ENCODE peak calls at places on chromosomes 7 and 10, in eight cellular contexts. One of them, this sample, is unnamed.

GRCh38 chr7:42014625-42015412 is 222.2 kb downstream of the GLI3 start:
- DNase-seq in stimulated activated CD8-positive, alpha-beta memory T cell treated with anti-CD3 and anti-CD28 coated beads, Interleukin-12 subunit alpha, Interleukin-12 subunit beta, amount 100 ng/mL, for 4 hours: no peak
- DNase-seq in nephron progenitor cell: peak; percentile 50
- DNase-seq in T-cell: no peak
- DNase-seq in epithelial cell of esophagus: peak; percentile 61
- DNase-seq in ecto neural progenitor cell: peak; percentile 61
- DNase-seq in M059J: no peak
- DNase-seq in AG04450: no peak
- DNase-seq in this sample: peak; percentile 47

GRCh38 chr7:66330961-66331360 is 125.8 kb downstream of the TPST1 start:
- DNase-seq in stimulated activated CD8-positive, alpha-beta memory T cell treated with anti-CD3 and anti-CD28 coated beads, Interleukin-12 subunit alpha, Interleukin-12 subunit beta, amount 100 ng/mL, for 4 hours: no peak
- DNase-seq in nephron progenitor cell: no peak
- DNase-seq in T-cell: no peak
- DNase-seq in epithelial cell of esophagus: no peak
- DNase-seq in ecto neural progenitor cell: no peak
- DNase-seq in M059J: no peak
- DNase-seq in AG04450: peak; percentile 38
- DNase-seq in this sample: no peak

GRCh38 chr7:105020926-105021325 is 6.9 kb downstream of the KMT2E start:
- DNase-seq in stimulated activated CD8-positive, alpha-beta memory T cell treated with anti-CD3 and anti-CD28 coated beads, Interleukin-12 subunit alpha, Interleukin-12 subunit beta, amount 100 ng/mL, for 4 hours: no peak
- DNase-seq in nephron progenitor cell: no peak
- DNase-seq in T-cell: no peak
- DNase-seq in epithelial cell of esophagus: no peak
- DNase-seq in ecto neural progenitor cell: no peak
- DNase-seq in M059J: no peak
- DNase-seq in AG04450: no peak
- DNase-seq in this sample: peak; percentile 20

GRCh38 chr7:132367007-132367406 is 209.3 kb downstream of the PLXNA4 start:
- DNase-seq in stimulated activated CD8-positive, alpha-beta memory T cell treated with anti-CD3 and anti-CD28 coated beads, Interleukin-12 subunit alpha, Interleukin-12 subunit beta, amount 100 ng/mL, for 4 hours: no peak
- DNase-seq in nephron progenitor cell: no peak
- DNase-seq in T-cell: no peak
- DNase-seq in epithelial cell of esophagus: no peak
- DNase-seq in ecto neural progenitor cell: no peak
- DNase-seq in M059J: no peak
- DNase-seq in AG04450: no peak
- DNase-seq in this sample: no peak

GRCh38 chr7:28008171-28008570 is 172.4 kb downstream of the JAZF1 start:
- DNase-seq in stimulated activated CD8-positive, alpha-beta memory T cell treated with anti-CD3 and anti-CD28 coated beads, Interleukin-12 subunit alpha, Interleukin-12 subunit beta, amount 100 ng/mL, for 4 hours: no peak
- DNase-seq in nephron progenitor cell: no peak
- DNase-seq in T-cell: no peak
- DNase-seq in epithelial cell of esophagus: no peak
- DNase-seq in ecto neural progenitor cell: no peak
- DNase-seq in M059J: no peak
- DNase-seq in AG04450: no peak
- DNase-seq in this sample: no peak

GRCh38 chr10:15781381-15781960 is 61.7 kb upstream of the ITGA8 start:
- DNase-seq in stimulated activated CD8-positive, alpha-beta memory T cell treated with anti-CD3 and anti-CD28 coated beads, Interleukin-12 subunit alpha, Interleukin-12 subunit beta, amount 100 ng/mL, for 4 hours: no peak
- DNase-seq in nephron progenitor cell: no peak
- DNase-seq in T-cell: no peak
- DNase-seq in epithelial cell of esophagus: peak; percentile 56
- DNase-seq in ecto neural progenitor cell: no peak
- DNase-seq in M059J: no peak
- DNase-seq in AG04450: no peak
- DNase-seq in this sample: no peak

GRCh38 chr7:129804301-129805085 is 148.3 kb downstream of the UBE2H start:
- DNase-seq in stimulated activated CD8-positive, alpha-beta memory T cell treated with anti-CD3 and anti-CD28 coated beads, Interleukin-12 subunit alpha, Interleukin-12 subunit beta, amount 100 ng/mL, for 4 hours: no peak
- DNase-seq in nephron progenitor cell: no peak
- DNase-seq in T-cell: no peak
- DNase-seq in epithelial cell of esophagus: no peak
- DNase-seq in ecto neural progenitor cell: no peak
- DNase-seq in M059J: no peak
- DNase-seq in AG04450: no peak
- DNase-seq in this sample: no peak

GRCh38 chr10:78925275-78925674 is 143.5 kb upstream of the ZMIZ1 start:
- DNase-seq in stimulated activated CD8-positive, alpha-beta memory T cell treated with anti-CD3 and anti-CD28 coated beads, Interleukin-12 subunit alpha, Interleukin-12 subunit beta, amount 100 ng/mL, for 4 hours: no peak
- DNase-seq in nephron progenitor cell: no peak
- DNase-seq in T-cell: no peak
- DNase-seq in epithelial cell of esophagus: no peak
- DNase-seq in ecto neural progenitor cell: no peak
- DNase-seq in M059J: no peak
- DNase-seq in AG04450: no peak
- DNase-seq in this sample: no peak

GRCh38 chr7:107035446-107035845 is 9.1 kb upstream of the PRKAR2B start:
- DNase-seq in stimulated activated CD8-positive, alpha-beta memory T cell treated with anti-CD3 and anti-CD28 coated beads, Interleukin-12 subunit alpha, Interleukin-12 subunit beta, amount 100 ng/mL, for 4 hours: no peak
- DNase-seq in nephron progenitor cell: no peak
- DNase-seq in T-cell: no peak
- DNase-seq in epithelial cell of esophagus: peak; percentile 62
- DNase-seq in ecto neural progenitor cell: no peak
- DNase-seq in M059J: peak; percentile 93
- DNase-seq in AG04450: peak; percentile 61
- DNase-seq in this sample: peak; percentile 94

GRCh38 chr7:39969431-39969830 is 19.4 kb downstream of the CDK13 start:
- DNase-seq in stimulated activated CD8-positive, alpha-beta memory T cell treated with anti-CD3 and anti-CD28 coated beads, Interleukin-12 subunit alpha, Interleukin-12 subunit beta, amount 100 ng/mL, for 4 hours: no peak
- DNase-seq in nephron progenitor cell: no peak
- DNase-seq in T-cell: no peak
- DNase-seq in epithelial cell of esophagus: no peak
- DNase-seq in ecto neural progenitor cell: no peak
- DNase-seq in M059J: no peak
- DNase-seq in AG04450: no peak
- DNase-seq in this sample: peak; percentile 51

GRCh38 chr7:79090543-79090942 is 362.9 kb downstream of the MAGI2 start:
- DNase-seq in stimulated activated CD8-positive, alpha-beta memory T cell treated with anti-CD3 and anti-CD28 coated beads, Interleukin-12 subunit alpha, Interleukin-12 subunit beta, amount 100 ng/mL, for 4 hours: no peak
- DNase-seq in nephron progenitor cell: no peak
- DNase-seq in T-cell: no peak
- DNase-seq in epithelial cell of esophagus: peak; percentile 19
- DNase-seq in ecto neural progenitor cell: no peak
- DNase-seq in M059J: peak; percentile 76
- DNase-seq in AG04450: no peak
- DNase-seq in this sample: peak; percentile 44

GRCh38 chr7:120070201-120070600 is 202.8 kb upstream of the KCND2 start:
- DNase-seq in stimulated activated CD8-positive, alpha-beta memory T cell treated with anti-CD3 and anti-CD28 coated beads, Interleukin-12 subunit alpha, Interleukin-12 subunit beta, amount 100 ng/mL, for 4 hours: no peak
- DNase-seq in nephron progenitor cell: no peak
- DNase-seq in T-cell: no peak
- DNase-seq in epithelial cell of esophagus: no peak
- DNase-seq in ecto neural progenitor cell: no peak
- DNase-seq in M059J: no peak
- DNase-seq in AG04450: no peak
- DNase-seq in this sample: no peak

GRCh38 chr7:25680636-25681035 is 452.4 kb upstream of the NPVF start:
- DNase-seq in stimulated activated CD8-positive, alpha-beta memory T cell treated with anti-CD3 and anti-CD28 coated beads, Interleukin-12 subunit alpha, Interleukin-12 subunit beta, amount 100 ng/mL, for 4 hours: no peak
- DNase-seq in nephron progenitor cell: no peak
- DNase-seq in T-cell: no peak
- DNase-seq in epithelial cell of esophagus: no peak
- DNase-seq in ecto neural progenitor cell: no peak
- DNase-seq in M059J: no peak
- DNase-seq in AG04450: no peak
- DNase-seq in this sample: no peak

GRCh38 chr10:90999512-91000172 is 78.8 kb upstream of the ANKRD1 start:
- DNase-seq in stimulated activated CD8-positive, alpha-beta memory T cell treated with anti-CD3 and anti-CD28 coated beads, Interleukin-12 subunit alpha, Interleukin-12 subunit beta, amount 100 ng/mL, for 4 hours: no peak
- DNase-seq in nephron progenitor cell: no peak
- DNase-seq in T-cell: no peak
- DNase-seq in epithelial cell of esophagus: no peak
- DNase-seq in ecto neural progenitor cell: no peak
- DNase-seq in M059J: no peak
- DNase-seq in AG04450: no peak
- DNase-seq in this sample: no peak

GRCh38 chr10:74381291-74381885 is 230.4 kb downstream of the ADK start:
- DNase-seq in stimulated activated CD8-positive, alpha-beta memory T cell treated with anti-CD3 and anti-CD28 coated beads, Interleukin-12 subunit alpha, Interleukin-12 subunit beta, amount 100 ng/mL, for 4 hours: no peak
- DNase-seq in nephron progenitor cell: no peak
- DNase-seq in T-cell: no peak
- DNase-seq in epithelial cell of esophagus: no peak
- DNase-seq in ecto neural progenitor cell: no peak
- DNase-seq in M059J: no peak
- DNase-seq in AG04450: no peak
- DNase-seq in this sample: no peak

GRCh38 chr10:97792058-97792721 is 20.4 kb upstream of the SFRP5 start:
- DNase-seq in stimulated activated CD8-positive, alpha-beta memory T cell treated with anti-CD3 and anti-CD28 coated beads, Interleukin-12 subunit alpha, Interleukin-12 subunit beta, amount 100 ng/mL, for 4 hours: peak; percentile 38
- DNase-seq in nephron progenitor cell: peak; percentile 78
- DNase-seq in T-cell: peak; percentile 54
- DNase-seq in epithelial cell of esophagus: peak; percentile 66
- DNase-seq in ecto neural progenitor cell: peak; percentile 80
- DNase-seq in M059J: peak; percentile 45
- DNase-seq in AG04450: peak; percentile 3
- DNase-seq in this sample: peak; percentile 65

GRCh38 chr7:67346126-67346525 is 349.5 kb downstream of the TYW1 start:
- DNase-seq in stimulated activated CD8-positive, alpha-beta memory T cell treated with anti-CD3 and anti-CD28 coated beads, Interleukin-12 subunit alpha, Interleukin-12 subunit beta, amount 100 ng/mL, for 4 hours: no peak
- DNase-seq in nephron progenitor cell: no peak
- DNase-seq in T-cell: no peak
- DNase-seq in epithelial cell of esophagus: no peak
- DNase-seq in ecto neural progenitor cell: no peak
- DNase-seq in M059J: no peak
- DNase-seq in AG04450: no peak
- DNase-seq in this sample: no peak

GRCh38 chr7:154868901-154869300 is 134.0 kb downstream of the PAXIP1 start:
- DNase-seq in stimulated activated CD8-positive, alpha-beta memory T cell treated with anti-CD3 and anti-CD28 coated beads, Interleukin-12 subunit alpha, Interleukin-12 subunit beta, amount 100 ng/mL, for 4 hours: no peak
- DNase-seq in nephron progenitor cell: no peak
- DNase-seq in T-cell: no peak
- DNase-seq in epithelial cell of esophagus: no peak
- DNase-seq in ecto neural progenitor cell: no peak
- DNase-seq in M059J: no peak
- DNase-seq in AG04450: no peak
- DNase-seq in this sample: no peak

GRCh38 chr7:42350801-42351200 is 113.8 kb upstream of the GLI3 start:
- DNase-seq in stimulated activated CD8-positive, alpha-beta memory T cell treated with anti-CD3 and anti-CD28 coated beads, Interleukin-12 subunit alpha, Interleukin-12 subunit beta, amount 100 ng/mL, for 4 hours: no peak
- DNase-seq in nephron progenitor cell: no peak
- DNase-seq in T-cell: no peak
- DNase-seq in epithelial cell of esophagus: no peak
- DNase-seq in ecto neural progenitor cell: no peak
- DNase-seq in M059J: peak; percentile 14
- DNase-seq in AG04450: no peak
- DNase-seq in this sample: peak; percentile 4

GRCh38 chr7:26500749-26501352 is 209.2 kb downstream of the SNX10 start:
- DNase-seq in stimulated activated CD8-positive, alpha-beta memory T cell treated with anti-CD3 and anti-CD28 coated beads, Interleukin-12 subunit alpha, Interleukin-12 subunit beta, amount 100 ng/mL, for 4 hours: no peak
- DNase-seq in nephron progenitor cell: no peak
- DNase-seq in T-cell: no peak
- DNase-seq in epithelial cell of esophagus: peak; percentile 43
- DNase-seq in ecto neural progenitor cell: no peak
- DNase-seq in M059J: peak; percentile 38
- DNase-seq in AG04450: no peak
- DNase-seq in this sample: peak; percentile 41

GRCh38 chr7:130998993-130999602 is 265.1 kb upstream of the KLF14 start:
- DNase-seq in stimulated activated CD8-positive, alpha-beta memory T cell treated with anti-CD3 and anti-CD28 coated beads, Interleukin-12 subunit alpha, Interleukin-12 subunit beta, amount 100 ng/mL, for 4 hours: no peak
- DNase-seq in nephron progenitor cell: no peak
- DNase-seq in T-cell: no peak
- DNase-seq in epithelial cell of esophagus: peak; percentile 88
- DNase-seq in ecto neural progenitor cell: no peak
- DNase-seq in M059J: peak; percentile 88
- DNase-seq in AG04450: no peak
- DNase-seq in this sample: peak; percentile 66

GRCh38 chr10:61346946-61347345 is 106.2 kb downstream of the TMEM26 start:
- DNase-seq in stimulated activated CD8-positive, alpha-beta memory T cell treated with anti-CD3 and anti-CD28 coated beads, Interleukin-12 subunit alpha, Interleukin-12 subunit beta, amount 100 ng/mL, for 4 hours: no peak
- DNase-seq in nephron progenitor cell: no peak
- DNase-seq in T-cell: no peak
- DNase-seq in epithelial cell of esophagus: no peak
- DNase-seq in ecto neural progenitor cell: no peak
- DNase-seq in M059J: no peak
- DNase-seq in AG04450: no peak
- DNase-seq in this sample: no peak

GRCh38 chr7:102463841-102464576 is 654 bp downstream of the ALKBH4 start:
- DNase-seq in stimulated activated CD8-positive, alpha-beta memory T cell treated with anti-CD3 and anti-CD28 coated beads, Interleukin-12 subunit alpha, Interleukin-12 subunit beta, amount 100 ng/mL, for 4 hours: no peak
- DNase-seq in nephron progenitor cell: peak; percentile 35
- DNase-seq in T-cell: no peak
- DNase-seq in epithelial cell of esophagus: peak; percentile 14
- DNase-seq in ecto neural progenitor cell: no peak
- DNase-seq in M059J: peak; percentile 38
- DNase-seq in AG04450: no peak
- DNase-seq in this sample: peak; percentile 37

GRCh38 chr7:133582766-133583523 is 330.1 kb downstream of the EXOC4 start:
- DNase-seq in stimulated activated CD8-positive, alpha-beta memory T cell treated with anti-CD3 and anti-CD28 coated beads, Interleukin-12 subunit alpha, Interleukin-12 subunit beta, amount 100 ng/mL, for 4 hours: no peak
- DNase-seq in nephron progenitor cell: no peak
- DNase-seq in T-cell: no peak
- DNase-seq in epithelial cell of esophagus: no peak
- DNase-seq in ecto neural progenitor cell: no peak
- DNase-seq in M059J: peak; percentile 26
- DNase-seq in AG04450: peak; percentile 68
- DNase-seq in this sample: peak; percentile 84

GRCh38 chr10:78175444-78175843 is 141.8 kb downstream of the RPS24 start:
- DNase-seq in stimulated activated CD8-positive, alpha-beta memory T cell treated with anti-CD3 and anti-CD28 coated beads, Interleukin-12 subunit alpha, Interleukin-12 subunit beta, amount 100 ng/mL, for 4 hours: no peak
- DNase-seq in nephron progenitor cell: no peak
- DNase-seq in T-cell: no peak
- DNase-seq in epithelial cell of esophagus: no peak
- DNase-seq in ecto neural progenitor cell: no peak
- DNase-seq in M059J: no peak
- DNase-seq in AG04450: no peak
- DNase-seq in this sample: no peak

GRCh38 chr7:150739045-150739432 is 1.8 kb downstream of the GIMAP5 start:
- DNase-seq in stimulated activated CD8-positive, alpha-beta memory T cell treated with anti-CD3 and anti-CD28 coated beads, Interleukin-12 subunit alpha, Interleukin-12 subunit beta, amount 100 ng/mL, for 4 hours: no peak
- DNase-seq in nephron progenitor cell: no peak
- DNase-seq in T-cell: no peak
- DNase-seq in epithelial cell of esophagus: no peak
- DNase-seq in ecto neural progenitor cell: no peak
- DNase-seq in M059J: no peak
- DNase-seq in AG04450: no peak
- DNase-seq in this sample: no peak

GRCh38 chr7:42605381-42605780 is 306.5 kb downstream of the C7orf25 start:
- DNase-seq in stimulated activated CD8-positive, alpha-beta memory T cell treated with anti-CD3 and anti-CD28 coated beads, Interleukin-12 subunit alpha, Interleukin-12 subunit beta, amount 100 ng/mL, for 4 hours: no peak
- DNase-seq in nephron progenitor cell: no peak
- DNase-seq in T-cell: no peak
- DNase-seq in epithelial cell of esophagus: no peak
- DNase-seq in ecto neural progenitor cell: no peak
- DNase-seq in M059J: peak; percentile 54
- DNase-seq in AG04450: no peak
- DNase-seq in this sample: no peak

GRCh38 chr7:123717689-123718088 is 31.1 kb downstream of the WASL start:
- DNase-seq in stimulated activated CD8-positive, alpha-beta memory T cell treated with anti-CD3 and anti-CD28 coated beads, Interleukin-12 subunit alpha, Interleukin-12 subunit beta, amount 100 ng/mL, for 4 hours: no peak
- DNase-seq in nephron progenitor cell: no peak
- DNase-seq in T-cell: no peak
- DNase-seq in epithelial cell of esophagus: no peak
- DNase-seq in ecto neural progenitor cell: no peak
- DNase-seq in M059J: no peak
- DNase-seq in AG04450: no peak
- DNase-seq in this sample: no peak

GRCh38 chr7:155669717-155670505 is 25.4 kb downstream of the RBM33 start:
- DNase-seq in stimulated activated CD8-positive, alpha-beta memory T cell treated with anti-CD3 and anti-CD28 coated beads, Interleukin-12 subunit alpha, Interleukin-12 subunit beta, amount 100 ng/mL, for 4 hours: no peak
- DNase-seq in nephron progenitor cell: no peak
- DNase-seq in T-cell: no peak
- DNase-seq in epithelial cell of esophagus: peak; percentile 54
- DNase-seq in ecto neural progenitor cell: no peak
- DNase-seq in M059J: no peak
- DNase-seq in AG04450: no peak
- DNase-seq in this sample: peak; percentile 6

GRCh38 chr10:103706760-103707159 is 148.6 kb downstream of the SH3PXD2A start:
- DNase-seq in stimulated activated CD8-positive, alpha-beta memory T cell treated with anti-CD3 and anti-CD28 coated beads, Interleukin-12 subunit alpha, Interleukin-12 subunit beta, amount 100 ng/mL, for 4 hours: no peak
- DNase-seq in nephron progenitor cell: no peak
- DNase-seq in T-cell: no peak
- DNase-seq in epithelial cell of esophagus: no peak
- DNase-seq in ecto neural progenitor cell: no peak
- DNase-seq in M059J: no peak
- DNase-seq in AG04450: no peak
- DNase-seq in this sample: no peak

GRCh38 chr10:75466016-75466415 is 34.6 kb downstream of the LRMDA start:
- DNase-seq in stimulated activated CD8-positive, alpha-beta memory T cell treated with anti-CD3 and anti-CD28 coated beads, Interleukin-12 subunit alpha, Interleukin-12 subunit beta, amount 100 ng/mL, for 4 hours: no peak
- DNase-seq in nephron progenitor cell: no peak
- DNase-seq in T-cell: no peak
- DNase-seq in epithelial cell of esophagus: no peak
- DNase-seq in ecto neural progenitor cell: no peak
- DNase-seq in M059J: no peak
- DNase-seq in AG04450: no peak
- DNase-seq in this sample: no peak

GRCh38 chr7:149077594-149077993 is 12.9 kb downstream of the ZNF786 start:
- DNase-seq in stimulated activated CD8-positive, alpha-beta memory T cell treated with anti-CD3 and anti-CD28 coated beads, Interleukin-12 subunit alpha, Interleukin-12 subunit beta, amount 100 ng/mL, for 4 hours: no peak
- DNase-seq in nephron progenitor cell: no peak
- DNase-seq in T-cell: no peak
- DNase-seq in epithelial cell of esophagus: no peak
- DNase-seq in ecto neural progenitor cell: no peak
- DNase-seq in M059J: no peak
- DNase-seq in AG04450: no peak
- DNase-seq in this sample: no peak

GRCh38 chr10:8037199-8037801 is 17.2 kb upstream of the GATA3 start:
- DNase-seq in stimulated activated CD8-positive, alpha-beta memory T cell treated with anti-CD3 and anti-CD28 coated beads, Interleukin-12 subunit alpha, Interleukin-12 subunit beta, amount 100 ng/mL, for 4 hours: no peak
- DNase-seq in nephron progenitor cell: peak; percentile 12
- DNase-seq in T-cell: no peak
- DNase-seq in epithelial cell of esophagus: no peak
- DNase-seq in ecto neural progenitor cell: peak; percentile 48
- DNase-seq in M059J: no peak
- DNase-seq in AG04450: no peak
- DNase-seq in this sample: no peak

GRCh38 chr10:65342226-65342625 is 1583.6 kb upstream of the LRRTM3 start:
- DNase-seq in stimulated activated CD8-positive, alpha-beta memory T cell treated with anti-CD3 and anti-CD28 coated beads, Interleukin-12 subunit alpha, Interleukin-12 subunit beta, amount 100 ng/mL, for 4 hours: no peak
- DNase-seq in nephron progenitor cell: no peak
- DNase-seq in T-cell: no peak
- DNase-seq in epithelial cell of esophagus: no peak
- DNase-seq in ecto neural progenitor cell: no peak
- DNase-seq in M059J: no peak
- DNase-seq in AG04450: no peak
- DNase-seq in this sample: no peak